ENCODE peak calls at places on chromosomes 16 and 17, in seven cellular contexts. K, I, S, J, U, O and H are unnamed samples.

GRCh38 chr16:48395375-48395774 is 10.2 kb upstream of the SIAH1 start:
- DNase-seq in S (no peak), I (no peak), U (no peak), J (no peak), O (no peak), K (no peak), H (no peak)

GRCh38 chr16:58152246-58152868 is 23.2 kb upstream of the CFAP20 start:
- DNase-seq in S (no peak), K (no peak), O (no peak), U (no peak), J (no peak), I (no peak), H (no peak)

GRCh38 chr17:68470959-68471358 is 13.7 kb upstream of the WIPI1 start:
- DNase-seq in U (no peak), O (no peak), I (no peak), K (no peak), J (no peak), S (no peak), H (no peak)

GRCh38 chr17:66487933-66488572 is 185.6 kb downstream of the PRKCA start:
- DNase-seq in J (no peak), U (no peak), S (no peak), K (no peak), I (no peak), O (no peak), H (no peak)

GRCh38 chr17:76008208-76008607 is 7.6 kb downstream of the CDK3 start:
- DNase-seq in O (no peak), J (no peak), K (no peak), S (no peak), I (no peak), U (no peak), H (no peak)

GRCh38 chr17:42554250-42555121 is 1.8 kb downstream of the HSD17B1 start:
- DNase-seq in I (peak), K (peak), J (peak), O (peak), S (peak), U (no peak), H (peak)

GRCh38 chr16:89827383-89828198 is 684 bp upstream of the SPIRE2 start:
- DNase-seq in U (no peak), I (no peak), K (peak), O (peak), J (peak), S (no peak), H (peak)

GRCh38 chr17:16988749-16989229 is 16.9 kb upstream of the TNFRSF13B start:
- DNase-seq in S (no peak), O (peak), I (no peak), J (no peak), U (no peak), K (no peak), H (no peak)

GRCh38 chr17:37384560-37385160 is 8.9 kb downstream of the C17orf78 start:
- DNase-seq in J (no peak), S (no peak), O (peak), I (no peak), U (no peak), K (no peak), H (no peak)

GRCh38 chr17:16941643-16942042 is 30.3 kb downstream of the TNFRSF13B start:
- DNase-seq in I (no peak), S (no peak), J (no peak), K (no peak), U (no peak), O (no peak), H (no peak)